ENCODE peak calls at places on chromosomes 3 and 15, in four cellular contexts. J, M, C and Q are unnamed samples.

GRCh38 chr3:33879540-33879939 is 81.1 kb downstream of the PDCD6IP start:
- DNase-seq in J (no peak), M (no peak), C (no peak), Q (no peak)

GRCh38 chr3:118495243-118495642 is 539.4 kb downstream of the IGSF11 start:
- DNase-seq in J (no peak), M (no peak), C (no peak), Q (no peak)

GRCh38 chr3:30805695-30806094 is 88.8 kb downstream of the GADL1 start:
- DNase-seq in J (no peak), M (no peak), C (no peak), Q (no peak)

GRCh38 chr15:81526029-81526428 is 152.0 kb upstream of the TMC3 start:
- DNase-seq in J (no peak), M (no peak), C (no peak), Q (no peak)

GRCh38 chr15:73983211-73983727 is 8.8 kb downstream of the STOML1 start:
- DNase-seq in J (no peak), M (no peak), C (no peak), Q (no peak)

GRCh38 chr3:31105438-31106077 is 211.1 kb upstream of the GADL1 start:
- DNase-seq in J (no peak), M (no peak), C (peak), Q (peak)

GRCh38 chr15:65937476-65937875 is 68.2 kb downstream of the RAB11A start:
- DNase-seq in J (no peak), M (no peak), C (peak), Q (no peak)

GRCh38 chr3:45908761-45909160 is 22.4 kb downstream of the CCR9 start:
- DNase-seq in J (no peak), M (no peak), C (no peak), Q (no peak)

GRCh38 chr3:2921903-2922302 is 188.3 kb downstream of the IL5RA start:
- DNase-seq in J (peak), M (peak), C (peak), Q (peak)

GRCh38 chr3:84224262-84224661 is 734.5 kb upstream of the CADM2 start:
- DNase-seq in J (no peak), M (no peak), C (peak), Q (no peak)

GRCh38 chr3:72821170-72821781 is 27.0 kb downstream of the SHQ1 start:
- DNase-seq in J (no peak), M (no peak), C (no peak), Q (no peak)

GRCh38 chr15:82263350-82263749 is 732 bp downstream of the SAXO2 start:
- DNase-seq in J (no peak), M (peak), C (no peak), Q (peak)

GRCh38 chr3:193869221-193870201 is 266.4 kb upstream of the HES1 start:
- DNase-seq in J (no peak), M (no peak), C (no peak), Q (peak)

GRCh38 chr3:19688767-19689166 is 245.2 kb downstream of the EFHB start:
- DNase-seq in J (no peak), M (no peak), C (no peak), Q (peak)

GRCh38 chr3:25820372-25820771 is 30.5 kb downstream of the OXSM start:
- DNase-seq in J (no peak), M (no peak), C (peak), Q (no peak)

GRCh38 chr3:13116426-13116825 is 43.2 kb upstream of the IQSEC1 start:
- DNase-seq in J (no peak), M (no peak), C (no peak), Q (no peak)

GRCh38 chr3:38147434-38147833 is 9.0 kb downstream of the MYD88 start:
- DNase-seq in J (no peak), M (no peak), C (no peak), Q (no peak)

GRCh38 chr3:151813777-151814176 is at the start of gene AADAC:
- DNase-seq in J (no peak), M (no peak), C (no peak), Q (no peak)

GRCh38 chr3:192444096-192444790 is 283.1 kb downstream of the FGF12 start:
- DNase-seq in J (peak), M (peak), C (peak), Q (peak)

GRCh38 chr15:69823223-69823907 is 274.4 kb downstream of the TLE3 start:
- DNase-seq in J (no peak), M (no peak), C (peak), Q (peak)

GRCh38 chr15:69824877-69825406 is 272.8 kb downstream of the TLE3 start:
- DNase-seq in J (no peak), M (no peak), C (no peak), Q (no peak)

GRCh38 chr15:69825941-69826817 is 271.5 kb downstream of the TLE3 start:
- DNase-seq in J (no peak), M (no peak), C (no peak), Q (no peak)

GRCh38 chr15:69826818-69827174 is 270.9 kb downstream of the TLE3 start:
- DNase-seq in J (no peak), M (no peak), C (no peak), Q (no peak)

DNA sequence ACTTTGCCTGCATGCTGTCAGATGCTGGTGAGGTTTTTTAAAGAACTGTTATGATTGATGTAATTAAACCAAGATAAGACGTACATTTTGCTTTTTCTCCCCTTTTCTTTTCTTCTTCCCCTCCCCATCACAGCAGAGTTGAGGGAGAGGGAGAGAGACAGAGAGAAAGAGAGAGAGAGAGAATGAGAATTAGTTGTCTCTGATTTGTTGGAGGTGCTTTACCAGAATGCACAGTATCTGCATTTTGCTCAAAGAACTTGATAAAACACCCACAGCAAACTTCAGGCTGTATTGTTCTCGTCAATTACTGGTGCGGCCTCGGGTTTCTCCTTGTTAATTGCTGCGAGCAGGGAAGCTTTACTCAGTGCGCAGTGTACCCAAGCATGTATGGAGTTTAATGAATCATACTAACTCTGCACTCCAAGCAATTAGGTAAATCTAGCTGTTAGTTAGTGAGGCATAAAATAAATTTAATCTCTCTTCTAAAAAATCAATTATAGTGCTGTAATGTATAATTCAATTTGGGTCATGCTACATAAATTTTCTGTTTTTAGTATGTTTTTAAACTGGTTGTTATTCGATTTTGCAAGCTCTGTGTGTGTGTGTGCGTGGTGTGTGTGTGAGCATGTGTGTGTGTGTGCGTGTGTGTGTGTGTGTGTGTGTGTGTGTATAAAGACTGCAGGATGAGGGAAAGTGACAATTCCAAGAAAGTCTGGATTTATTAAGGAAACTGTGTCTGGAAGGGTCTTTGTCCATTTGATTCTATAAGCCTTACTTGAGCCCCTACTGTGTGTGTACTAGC is 273.4 kb downstream of the TLE3 start:
- DNase-seq in J (no peak), M (no peak), C (no peak), Q (no peak)
- TF ChIP-seq BHLHE40 in J (no peak), M (no peak), C (no peak), Q (no peak)

DNA sequence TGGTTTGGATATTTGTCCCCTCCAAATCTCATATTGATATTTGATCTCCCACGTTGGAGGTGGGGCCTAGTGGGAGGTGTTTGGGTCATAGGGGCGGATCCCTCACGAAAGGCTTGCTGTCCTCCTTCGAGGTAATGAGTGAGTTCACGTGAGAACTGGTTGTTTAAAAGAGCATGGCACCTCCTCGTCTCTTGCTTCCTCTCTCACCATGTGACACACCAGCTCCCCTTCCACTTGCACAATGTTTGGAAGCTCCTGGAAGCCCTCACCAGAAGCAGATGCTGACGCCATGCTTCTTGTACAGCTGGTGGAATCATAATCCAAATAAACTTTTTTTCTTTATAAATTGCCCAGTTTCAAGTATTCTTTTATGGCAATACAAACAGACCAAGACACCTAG is 38.6 kb downstream of the RFTN1 start:
- DNase-seq in J (no peak), M (no peak), C (no peak), Q (no peak)
- TF ChIP-seq MYC in J (no peak), M (no peak), C (no peak), Q (no peak)

DNA sequence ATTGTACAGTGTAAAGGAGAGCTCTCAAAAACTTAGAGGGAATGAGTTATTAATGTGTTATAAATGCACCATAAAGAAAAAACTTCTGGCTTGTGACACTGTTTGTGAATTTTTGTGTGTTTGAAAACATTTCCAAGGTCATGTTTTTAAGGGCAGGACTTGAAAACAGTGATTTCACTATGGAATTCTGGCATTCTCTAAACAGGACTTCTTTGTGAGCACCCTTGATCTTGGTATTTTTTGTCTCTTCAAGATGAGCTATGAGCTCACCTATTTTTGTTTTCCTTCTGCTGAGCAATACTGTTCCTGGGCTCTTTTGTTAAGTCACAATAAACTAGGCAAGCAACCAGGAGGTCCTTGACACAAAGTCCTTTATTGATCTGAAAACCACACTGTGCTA is 284.4 kb downstream of the RBMS3 start:
- DNase-seq in J (no peak), M (no peak), C (no peak), Q (no peak)
- TF ChIP-seq BHLHE40 in J (no peak), M (no peak), C (no peak), Q (no peak)

DNA sequence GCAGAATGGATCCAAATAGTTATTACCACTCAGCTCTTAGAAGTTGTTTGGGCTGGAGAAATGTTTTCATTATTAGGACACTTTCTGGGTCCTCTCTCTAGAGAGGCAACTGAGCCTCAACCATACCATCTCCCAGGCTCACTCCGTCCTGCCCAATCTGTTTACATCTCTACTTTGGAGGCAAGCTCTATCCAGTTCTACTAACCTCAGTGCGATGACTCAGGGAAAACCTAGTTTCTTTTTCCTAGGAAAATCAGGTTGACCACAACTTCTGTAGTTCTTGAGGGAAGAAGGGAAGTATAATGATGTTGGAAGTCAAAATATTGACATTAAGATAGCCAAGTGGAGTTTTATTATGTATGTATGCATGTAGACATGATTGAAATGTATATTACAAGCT is 40.4 kb downstream of the LPP start:
- DNase-seq in J (no peak), M (no peak), C (no peak), Q (no peak)
- TF ChIP-seq MYC in J (no peak), M (no peak), C (no peak), Q (no peak)

GRCh38 chr3:53160660-53161344 is at the start of gene PRKCD:
- DNase-seq in J (no peak), M (peak), C (peak), Q (peak)
- TF ChIP-seq BHLHE40 in J (no peak), M (no peak), C (no peak), Q (no peak)

GRCh38 chr15:69478259-69478687 is 25.7 kb downstream of the RPLP1 start:
- DNase-seq in J (no peak), M (peak), C (peak), Q (peak)
- TF ChIP-seq MYC in J (no peak), M (no peak), C (no peak), Q (no peak)

DNA sequence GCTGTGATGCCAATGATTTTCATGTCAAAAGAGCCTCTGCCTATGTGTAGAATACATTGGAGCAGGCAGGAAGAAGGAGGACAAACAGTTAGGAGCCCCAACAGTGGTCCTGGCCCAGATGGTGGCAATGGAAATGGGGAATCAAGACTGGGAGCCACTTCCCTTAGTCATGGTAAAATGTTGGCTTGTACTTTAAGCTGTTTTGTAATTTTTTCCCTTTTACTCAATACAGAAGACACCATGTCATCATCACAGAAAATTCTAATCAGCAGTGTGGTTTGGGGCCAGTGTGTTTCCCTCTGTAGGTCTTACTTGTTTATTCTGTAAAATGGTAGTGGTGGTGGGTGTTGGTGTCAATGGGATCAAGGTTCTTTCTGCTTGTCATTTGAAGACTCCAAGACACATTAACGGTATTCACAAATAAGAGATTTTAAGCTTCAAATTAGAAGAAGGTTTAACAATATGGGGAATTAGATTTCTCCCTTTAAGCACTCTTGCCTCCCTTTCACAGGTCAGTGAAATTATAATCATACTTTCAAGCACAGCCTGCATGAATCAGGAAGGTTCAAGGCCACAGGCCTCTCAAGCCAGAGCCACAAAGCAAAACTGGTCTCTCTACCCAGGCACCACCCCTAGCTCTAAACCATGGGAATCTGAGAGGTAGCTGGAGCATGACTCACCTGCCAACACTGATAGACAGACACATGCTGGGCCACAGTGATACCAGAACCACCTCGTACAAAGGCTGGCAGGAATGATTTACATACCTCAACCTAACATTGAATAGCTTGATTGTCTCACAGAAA is 24.9 kb downstream of the SIAH2 start:
- DNase-seq in J (peak), M (peak), C (peak), Q (no peak)
- TF ChIP-seq BHLHE40 in J (no peak), M (peak), C (peak), Q (no peak)